ENCODE peak calls at places on chromosomes 1 and 21, in nine cellular contexts. C is stimulated activated CD8-positive, alpha-beta memory T cell treated with anti-CD3 and anti-CD28 coated beads, Interleukin-15, amount 100 ng/mL, for 24 hours; S is stimulated activated CD4-positive, alpha-beta T cell treated with anti-CD3 and anti-CD28 coated beads, Interleukin-1b, Interleukin-23, amount 100 ng/mL, for 1 hour; J is GM23248; I is kidney tubule cell; L is occipital lobe; U is iris pigment epithelial cell; V is left colon; P is activated T-cell treated with anti-CD3 and anti-CD28 coated beads for 1 hour. T is an unnamed sample.
A peak's percentile ranks its signal among the peaks of the same experiment; 100 is the strongest.

GRCh38 chr1:63892632-63893395 is 119.0 kb downstream of the ROR1 start:
- DNase-seq in C (no peak), S (no peak), J (peak; percentile 88), I (peak; percentile 94), L (no peak), U (peak; percentile 76), V (no peak), P (no peak), T (no peak)

GRCh38 chr1:205700865-205701401 is 20.6 kb upstream of the SLC45A3 start:
- DNase-seq in C (no peak), S (no peak), J (peak; percentile 10), I (peak; percentile 23), L (no peak), U (no peak), V (no peak), P (no peak), T (no peak)

GRCh38 chr21:28016571-28016970 is 976.1 kb downstream of the LTN1 start:
- DNase-seq in C (no peak), S (no peak), J (no peak), I (no peak), L (no peak), U (peak; percentile 7), V (no peak), P (no peak), T (no peak)

GRCh38 chr1:113616201-113616600 is 143.1 kb downstream of the PHTF1 start:
- DNase-seq in C (no peak), S (no peak), J (peak; percentile 26), I (no peak), L (peak; percentile 26), U (no peak), V (no peak), P (no peak), T (no peak)

GRCh38 chr1:200179781-200180160 is 152.3 kb downstream of the NR5A2 start:
- DNase-seq in C (no peak), S (no peak), J (peak; percentile 52), I (peak; percentile 4), L (no peak), U (no peak), V (no peak), P (no peak), T (no peak)

GRCh38 chr1:246629030-246629429 is 62.8 kb downstream of the CNST start:
- DNase-seq in C (no peak), S (no peak), J (no peak), I (no peak), L (no peak), U (no peak), V (no peak), P (no peak), T (no peak)

GRCh38 chr21:17783816-17784598 is 35.1 kb downstream of the C21orf91 start:
- DNase-seq in C (no peak), S (no peak), J (no peak), I (no peak), L (no peak), U (no peak), V (no peak), P (no peak), T (peak; percentile 28)

GRCh38 chr21:27201197-27201596 is 234.3 kb upstream of the ADAMTS5 start:
- DNase-seq in C (no peak), S (no peak), J (peak; percentile 50), I (no peak), L (no peak), U (peak; percentile 38), V (no peak), P (no peak), T (no peak)

GRCh38 chr1:33228935-33229487 is 27.3 kb upstream of the ZNF362 start:
- DNase-seq in C (no peak), S (no peak), J (peak; percentile 91), I (peak; percentile 34), L (no peak), U (peak; percentile 97), V (no peak), P (no peak), T (no peak)

GRCh38 chr1:97006044-97006676 is 284.6 kb downstream of the PTBP2 start:
- DNase-seq in C (no peak), S (no peak), J (peak; percentile 50), I (peak; percentile 84), L (peak; percentile 29), U (peak; percentile 94), V (no peak), P (no peak), T (no peak)

GRCh38 chr1:32828341-32828740 is 10.9 kb downstream of the S100PBP start:
- DNase-seq in C (no peak), S (no peak), J (peak; percentile 22), I (peak; percentile 5), L (no peak), U (peak; percentile 11), V (no peak), P (no peak), T (no peak)

T was measured in CD8-positive, alpha-beta T cell.